ENCODE peak calls at places on chromosomes 1 and 21, in five cellular contexts. E, T, X, D and I are unnamed samples.

GRCh38 chr1:24236170-24237045 is 49.3 kb upstream of the IFNLR1 start:
- DNase-seq in E (peak; percentile 43), X (peak; percentile 16), T (no peak), D (no peak), I (no peak)

GRCh38 chr1:69305621-69306020 is 262.1 kb upstream of the LRRC7 start:
- DNase-seq in T (no peak), E (peak; percentile 69), X (peak; percentile 19), D (no peak), I (no peak)

GRCh38 chr1:204647114-204647804 is 38.3 kb downstream of the LRRN2 start:
- DNase-seq in T (no peak), D (peak; percentile 53), E (peak; percentile 65), X (peak; percentile 16), I (no peak)

GRCh38 chr1:109615879-109616278 is 3.5 kb downstream of the GNAT2 start:
- DNase-seq in X (peak; percentile 55), T (no peak), E (no peak), D (no peak), I (no peak)

GRCh38 chr1:87136607-87137341 is 191.9 kb upstream of the LMO4 start:
- DNase-seq in X (no peak), T (no peak), D (no peak), E (no peak), I (no peak)

GRCh38 chr1:59678809-59679228 is 135.9 kb upstream of the HOOK1 start:
- DNase-seq in D (no peak), T (no peak), E (no peak), X (no peak), I (no peak)

GRCh38 chr1:11691302-11691914 is at the start of gene DRAXIN:
- DNase-seq in E (peak; percentile 88), D (peak; percentile 57), T (no peak), X (no peak), I (no peak)

GRCh38 chr21:35102488-35103407 is 53.6 kb upstream of the RUNX1 start:
- DNase-seq in X (peak; percentile 80), T (no peak), E (no peak), D (peak; percentile 89), I (peak; percentile 47)

GRCh38 chr1:209106237-209106741 is 477.2 kb upstream of the CAMK1G start:
- DNase-seq in T (peak; percentile 21), D (no peak), X (no peak), E (peak; percentile 40), I (no peak)

GRCh38 chr1:32600034-32600433 is 50.3 kb downstream of the ZBTB8OS start:
- DNase-seq in T (no peak), D (no peak), X (no peak), E (no peak), I (no peak)

GRCh38 chr1:111903148-111903857 is 86.2 kb downstream of the KCND3 start:
- DNase-seq in X (no peak), E (no peak), T (no peak), D (no peak), I (no peak)

GRCh38 chr1:230067871-230068814 is 1.1 kb downstream of the GALNT2 start:
- DNase-seq in X (peak; percentile 38), D (no peak), T (no peak), E (no peak), I (no peak)

GRCh38 chr1:115980998-115981993 is 5.0 kb downstream of the SLC22A15 start:
- DNase-seq in E (peak; percentile 65), X (peak; percentile 55), D (peak; percentile 7), T (no peak), I (no peak)

GRCh38 chr21:34278451-34278850 is 85.4 kb upstream of the KCNE2 start:
- DNase-seq in D (no peak), T (no peak), X (no peak), E (no peak), I (no peak)

GRCh38 chr21:35885942-35886541 is 174.3 kb downstream of the SETD4 start:
- DNase-seq in E (no peak), T (no peak), X (no peak), D (no peak), I (no peak)

GRCh38 chr1:162391790-162392563 is 10.4 kb downstream of the C1orf226 start:
- DNase-seq in T (no peak), X (peak; percentile 35), E (no peak), D (peak; percentile 30), I (no peak)

GRCh38 chr1:54709547-54710292 is 5.9 kb upstream of the TTC4 start:
- DNase-seq in D (no peak), E (no peak), T (no peak), X (no peak), I (no peak)

GRCh38 chr1:192513697-192514096 is 61.9 kb upstream of the RGS1 start:
- DNase-seq in X (no peak), T (no peak), D (peak; percentile 42), E (no peak), I (no peak)

GRCh38 chr1:202600432-202601041 is 109.7 kb downstream of the SYT2 start:
- DNase-seq in E (no peak), T (no peak), X (no peak), D (no peak), I (no peak)
- TF ChIP-seq CTCF in E (no peak), T (no peak), X (peak; percentile 19), D (no peak), I (no peak)

GRCh38 chr1:154936416-154937050 is at the start of gene PMVK:
- DNase-seq in E (peak; percentile 96), X (peak; percentile 97), T (peak; percentile 95), D (peak; percentile 95), I (peak; percentile 95)

GRCh38 chr1:154937051-154937987 is 800 bp upstream of the PMVK start:
- DNase-seq in D (peak; percentile 86), X (peak; percentile 91), T (peak; percentile 83), E (peak; percentile 88), I (peak; percentile 93)

GRCh38 chr1:154935749-154936415 is 637 bp downstream of the PMVK start:
- DNase-seq in D (no peak), X (no peak), E (no peak), T (no peak), I (no peak)

GRCh38 chr1:154931940-154932487 is 4.5 kb downstream of the PMVK start:
- DNase-seq in D (no peak), T (no peak), X (no peak), E (no peak), I (no peak)

GRCh38 chr1:154934358-154934948 is 2.1 kb downstream of the PMVK start:
- DNase-seq in T (no peak), X (no peak), E (no peak), D (no peak), I (no peak)
- TF ChIP-seq CTCF in T (no peak), X (no peak), E (no peak), D (no peak), I (no peak)

DNA sequence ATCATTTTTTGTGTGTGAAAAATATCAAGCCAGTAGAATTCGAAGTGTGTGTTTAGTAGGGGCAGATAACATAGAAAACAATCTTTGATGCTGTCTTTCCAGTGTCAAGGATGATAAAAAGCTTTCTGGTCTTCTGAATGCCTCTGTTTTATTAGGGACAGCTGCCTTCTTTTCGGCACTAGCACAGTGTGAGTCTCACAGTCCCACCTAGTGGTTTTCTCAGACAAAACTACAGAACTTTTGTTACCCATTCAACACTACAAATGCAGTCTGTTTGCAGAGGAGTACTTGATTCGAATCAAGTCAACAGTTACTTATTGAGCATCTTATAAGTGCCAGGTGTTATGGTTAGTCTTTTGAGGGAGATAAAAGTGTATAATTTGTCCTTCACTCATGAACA is 30.6 kb upstream of the MCOLN3 start:
- DNase-seq in D (no peak), X (peak; percentile 21), T (no peak), E (no peak), I (no peak)
- TF ChIP-seq CTCF in D (no peak), X (peak; percentile 50), T (peak; percentile 25), E (peak; percentile 43), I (no peak)

DNA sequence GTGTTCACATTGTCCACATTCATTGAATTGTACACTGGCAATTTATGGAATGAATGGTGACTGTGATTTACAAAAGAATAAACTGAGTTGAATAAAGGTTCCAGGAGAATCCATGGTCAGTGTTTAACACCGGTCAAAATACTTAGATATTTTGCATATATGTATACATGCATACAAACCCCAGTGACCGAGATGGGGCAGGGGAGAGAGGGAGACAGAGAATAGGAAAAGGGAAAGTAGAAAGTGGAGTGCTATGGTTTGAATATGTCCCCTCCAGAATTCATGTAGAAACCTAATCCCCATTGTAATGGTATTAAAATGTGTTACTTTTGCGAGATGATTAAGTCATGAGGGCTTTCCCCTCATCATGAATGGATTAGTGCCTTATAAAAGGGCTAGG is 154.4 kb downstream of the TTLL7 start:
- DNase-seq in D (no peak), X (no peak), E (no peak), T (no peak), I (no peak)
- TF ChIP-seq CTCF in D (no peak), X (no peak), E (no peak), T (no peak), I (no peak)

DNA sequence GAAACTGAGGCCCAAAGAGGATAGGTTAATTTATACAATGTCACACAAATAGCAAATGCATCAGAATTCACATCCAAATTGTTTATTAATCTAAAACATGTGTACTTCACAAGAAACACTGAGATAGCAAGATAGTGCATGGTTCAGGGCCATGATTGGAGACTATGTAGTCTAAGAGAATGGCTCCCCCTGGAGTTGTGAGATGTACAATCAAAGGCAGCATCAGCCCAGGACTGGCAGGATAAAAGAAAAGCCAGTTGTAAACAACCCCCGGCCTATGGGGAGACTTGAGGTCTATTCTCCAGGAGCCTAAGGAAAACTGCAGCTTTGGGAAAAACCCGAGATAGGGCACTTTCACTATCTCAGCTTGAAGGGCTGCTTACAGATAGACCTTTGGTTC is 511.0 kb downstream of the OMA1 start:
- DNase-seq in E (peak; percentile 36), X (no peak), D (no peak), T (no peak), I (no peak)
- TF ChIP-seq CTCF in E (peak; percentile 63), X (peak; percentile 33), D (peak; percentile 28), T (peak; percentile 25), I (no peak)

GRCh38 chr1:60987904-60988303 is 94.5 kb upstream of the NFIA start:
- DNase-seq in T (no peak), D (no peak), X (no peak), E (no peak), I (no peak)
- TF ChIP-seq CTCF in T (no peak), D (no peak), X (no peak), E (no peak), I (no peak)

DNA sequence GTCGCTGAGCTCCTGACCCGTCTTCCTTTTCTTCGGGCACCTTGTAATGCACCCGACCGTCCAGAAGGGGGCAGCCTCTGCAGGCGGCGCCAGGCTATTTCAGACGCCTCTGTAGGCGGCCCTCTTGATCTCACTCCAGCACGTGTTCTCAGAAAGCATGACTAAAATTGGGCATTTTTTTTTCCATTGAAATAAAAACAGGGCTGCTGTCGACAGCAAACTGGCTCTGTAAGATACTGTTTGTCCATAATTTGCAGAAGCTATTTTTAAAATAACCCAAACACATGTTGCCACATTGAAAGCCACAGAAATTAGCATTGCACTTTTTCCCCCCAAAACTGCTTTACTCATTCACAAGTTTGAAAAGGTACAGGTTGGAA is 78.0 kb downstream of the STUM start:
- DNase-seq in E (peak; percentile 83), X (peak; percentile 77), T (peak; percentile 77), D (peak; percentile 81), I (peak; percentile 81)
- TF ChIP-seq CTCF in E (peak; percentile 99), X (peak; percentile 99), T (peak; percentile 97), D (peak; percentile 96), I (peak; percentile 99)

GRCh38 chr1:201137579-201138310 is 10.8 kb upstream of the ASCL5 start:
- DNase-seq in D (no peak), X (no peak), E (no peak), T (peak; percentile 60), I (no peak)
- TF ChIP-seq CTCF in D (no peak), X (no peak), E (no peak), T (no peak), I (no peak)

GRCh38 chr21:15383588-15383987 is 318.8 kb upstream of the NRIP1 start:
- DNase-seq in D (no peak), X (no peak), T (no peak), E (no peak), I (no peak)

GRCh38 chr21:15379776-15380175 is 315.0 kb upstream of the NRIP1 start:
- DNase-seq in E (no peak), X (no peak), T (no peak), D (no peak), I (no peak)
- TF ChIP-seq CTCF in E (no peak), X (no peak), T (no peak), D (no peak), I (no peak)